ENCODE peak calls at places on chromosome 11, in ten cellular contexts. J, R, T, B, W, Z, Y, M, H and Q are unnamed samples.

GRCh38 chr11:250740-251299 is 14.0 kb downstream of the PSMD13 start:
- DNase-seq in J (peak; percentile 75), R (peak; percentile 73), T (peak; percentile 42), B (no peak), W (peak; percentile 68), Z (peak; percentile 64), Y (no peak), M (peak; percentile 85), H (peak; percentile 48), Q (no peak)

GRCh38 chr11:44133335-44133946 is 38.0 kb downstream of the EXT2 start:
- DNase-seq in J (no peak), R (peak; percentile 61), T (peak; percentile 59), B (no peak), W (peak; percentile 73), Z (no peak), Y (no peak), M (peak; percentile 75), H (no peak), Q (no peak)

GRCh38 chr11:111631666-111632039 is 29.4 kb downstream of the SIK2 start:
- DNase-seq in J (no peak), R (no peak), T (peak; percentile 88), B (peak; percentile 21), W (peak; percentile 74), Z (no peak), Y (no peak), M (no peak), H (no peak), Q (peak; percentile 53)

GRCh38 chr11:113006916-113007445 is 45.8 kb downstream of the NCAM1 start:
- DNase-seq in J (no peak), R (peak; percentile 62), T (no peak), B (no peak), W (peak; percentile 15), Z (no peak), Y (no peak), M (no peak), H (no peak), Q (no peak)

GRCh38 chr11:60795291-60795690 is 10.2 kb downstream of the MS4A10 start:
- DNase-seq in J (no peak), R (no peak), T (no peak), B (no peak), W (no peak), Z (no peak), Y (no peak), M (no peak), H (no peak), Q (no peak)

GRCh38 chr11:27211370-27212127 is 151.5 kb downstream of the CCDC34 start:
- DNase-seq in J (no peak), R (no peak), T (no peak), B (no peak), W (no peak), Z (no peak), Y (no peak), M (peak; percentile 48), H (no peak), Q (no peak)

GRCh38 chr11:117881217-117881616 is 4.8 kb upstream of the FXYD6 start:
- DNase-seq in J (no peak), R (no peak), T (no peak), B (no peak), W (no peak), Z (no peak), Y (no peak), M (no peak), H (no peak), Q (no peak)

GRCh38 chr11:58730507-58731089 is 1.1 kb downstream of the GLYAT start:
- DNase-seq in J (no peak), R (no peak), T (no peak), B (no peak), W (no peak), Z (no peak), Y (no peak), M (no peak), H (no peak), Q (no peak)

GRCh38 chr11:7524831-7525230 is 11.0 kb downstream of the PPFIBP2 start:
- DNase-seq in J (no peak), R (peak; percentile 19), T (no peak), B (peak; percentile 39), W (no peak), Z (no peak), Y (no peak), M (no peak), H (no peak), Q (no peak)

GRCh38 chr11:7892751-7893356 is 38.2 kb downstream of the OR10A6 start:
- DNase-seq in J (no peak), R (peak; percentile 60), T (peak; percentile 74), B (no peak), W (peak; percentile 76), Z (no peak), Y (no peak), M (peak; percentile 85), H (no peak), Q (peak; percentile 50)

GRCh38 chr11:90124946-90125345 is 9.5 kb upstream of the NAALAD2 start:
- DNase-seq in J (no peak), R (no peak), T (no peak), B (no peak), W (no peak), Z (no peak), Y (no peak), M (no peak), H (no peak), Q (no peak)

GRCh38 chr11:66115638-66116410 is 45.8 kb downstream of the PACS1 start:
- DNase-seq in J (no peak), R (peak; percentile 31), T (peak; percentile 20), B (no peak), W (peak; percentile 35), Z (no peak), Y (no peak), M (no peak), H (no peak), Q (no peak)

GRCh38 chr11:65911682-65912568 is 6.9 kb downstream of the C11orf68 start:
- DNase-seq in J (no peak), R (peak; percentile 67), T (peak; percentile 87), B (no peak), W (peak; percentile 82), Z (peak; percentile 58), Y (no peak), M (peak; percentile 84), H (no peak), Q (no peak)

GRCh38 chr11:10931761-10932700 is 74.2 kb upstream of the ZBED5 start:
- DNase-seq in J (no peak), R (peak; percentile 17), T (no peak), B (no peak), W (peak; percentile 61), Z (peak; percentile 58), Y (peak; percentile 71), M (peak; percentile 72), H (peak; percentile 75), Q (no peak)

GRCh38 chr11:68314203-68314885 is 2.0 kb downstream of the LRP5 start:
- DNase-seq in J (no peak), R (no peak), T (no peak), B (no peak), W (no peak), Z (no peak), Y (no peak), M (peak; percentile 59), H (no peak), Q (no peak)

GRCh38 chr11:2396471-2396870 is 4.1 kb upstream of the TSSC4 start:
- DNase-seq in J (no peak), R (no peak), T (no peak), B (no peak), W (no peak), Z (no peak), Y (no peak), M (no peak), H (no peak), Q (no peak)

GRCh38 chr11:94131363-94132115 is 2.9 kb downstream of the PANX1 start:
- DNase-seq in J (no peak), R (no peak), T (peak; percentile 50), B (no peak), W (peak; percentile 79), Z (no peak), Y (no peak), M (no peak), H (no peak), Q (no peak)
- H3K4me3 ChIP-seq in J (peak overlapping the region; percentile 71), R (no peak overlapping the region), T (peak overlapping the region; percentile 88), B (no peak overlapping the region), W (no peak overlapping the region), Z (no peak overlapping the region), Y (peak overlapping the region; percentile 96), M (peak overlapping the region; percentile 91), H (peak overlapping the region; percentile 87), Q (peak overlapping the region; percentile 96)

DNA sequence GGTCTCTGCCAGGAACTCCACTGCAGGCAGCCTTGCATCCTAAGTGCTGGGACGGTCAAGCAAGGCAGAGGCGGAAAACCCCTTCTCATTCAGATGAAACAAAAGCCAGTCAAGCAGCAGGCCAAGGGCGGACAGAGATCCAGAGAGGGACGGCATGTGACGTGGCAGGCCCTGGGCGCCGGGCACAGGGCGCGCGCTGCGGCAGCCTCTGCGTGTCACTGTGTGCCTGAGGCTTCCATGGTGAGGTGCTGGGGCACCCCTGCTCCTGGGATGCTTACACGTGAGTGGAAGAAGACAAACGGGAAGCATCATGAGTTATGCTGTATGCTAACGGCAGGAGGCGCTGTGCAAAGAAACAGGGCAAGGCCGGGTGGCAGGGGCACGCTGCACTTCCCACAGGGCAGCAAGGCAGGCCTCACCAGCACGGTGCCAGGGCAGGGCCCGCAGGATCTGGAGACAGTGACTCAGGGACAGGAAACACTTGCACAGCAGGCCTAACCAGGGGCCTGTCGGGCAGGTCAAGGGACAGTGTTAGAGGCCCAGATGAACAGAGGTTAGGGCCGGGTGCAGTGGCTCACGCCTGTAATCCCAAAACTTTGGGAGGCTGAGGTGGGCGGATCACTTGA is 6.1 kb downstream of the TOLLIP start:
- DNase-seq in J (no peak), R (peak; percentile 57), T (no peak), B (no peak), W (no peak), Z (no peak), Y (peak; percentile 68), M (peak; percentile 70), H (no peak), Q (no peak)
- TF ChIP-seq CTCF in J (no peak), R (peak; percentile 58), T (peak; percentile 24), B (peak; percentile 30), W (peak; percentile 14), Z (no peak), Y (peak; percentile 32), M (peak; percentile 76), H (no peak), Q (peak; percentile 21)

GRCh38 chr11:15654397-15654915 is 539.7 kb downstream of the INSC start:
- DNase-seq in J (no peak), R (no peak), T (no peak), B (no peak), W (no peak), Z (no peak), Y (no peak), M (no peak), H (no peak), Q (no peak)
- H3K27me3 ChIP-seq in J (peaks cover 16% of the 10 kb centered on the region), R (no peaks in the 10 kb centered on the region), T (peaks cover 6% of the 10 kb centered on the region), B (no peaks in the 10 kb centered on the region), W (no peaks in the 10 kb centered on the region), Z (no peaks in the 10 kb centered on the region), Y (no peaks in the 10 kb centered on the region), M (peaks cover 4% of the 10 kb centered on the region), H (no peaks in the 10 kb centered on the region), Q (peaks cover 4% of the 10 kb centered on the region)

DNA sequence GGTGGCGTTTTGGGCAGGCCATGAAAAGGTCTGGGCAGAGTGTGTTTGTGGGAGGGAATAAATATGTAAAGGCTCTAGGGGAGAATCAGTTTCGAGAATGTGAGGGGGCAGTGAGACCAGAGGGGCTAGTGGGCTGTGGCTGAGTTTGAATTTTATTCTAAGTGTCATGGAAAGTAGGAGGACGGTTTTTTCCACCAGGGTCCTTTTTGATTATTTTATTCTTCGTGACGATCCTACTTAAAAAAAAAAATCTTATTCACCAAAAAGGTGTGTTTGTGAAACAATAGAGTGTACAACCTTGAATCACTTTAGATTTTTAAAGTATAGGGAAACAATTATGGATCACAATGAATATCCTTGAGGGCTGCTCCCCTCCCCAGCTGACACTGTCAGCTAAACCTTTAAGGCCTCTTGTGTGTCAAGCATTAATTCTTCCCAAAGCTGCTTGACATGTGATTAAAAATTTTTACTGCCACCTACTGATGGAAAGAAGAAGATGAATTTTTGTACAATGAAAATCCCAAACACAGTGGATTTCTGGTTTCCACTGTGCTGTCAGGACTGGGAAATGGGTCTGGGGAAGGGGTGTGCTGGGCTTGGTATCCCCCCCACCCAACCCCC is 107.5 kb upstream of the OR4B1 start:
- DNase-seq in J (no peak), R (peak; percentile 26), T (peak; percentile 63), B (no peak), W (peak; percentile 71), Z (no peak), Y (no peak), M (no peak), H (no peak), Q (no peak)
- H3K4me3 ChIP-seq in J (peak overlapping the region; percentile 18), R (peak overlapping the region; percentile 27), T (no peak overlapping the region), B (no peak overlapping the region), W (no peak overlapping the region), Z (no peak overlapping the region), Y (no peak overlapping the region), M (no peak overlapping the region), H (no peak overlapping the region), Q (no peak overlapping the region)